ENCODE peak calls at places on chromosomes 11 and 22, in six cellular contexts. C is mesenchymal stem cell, M is H9, L is IMR-90, Z is neuronal stem cell, X is H1. N is an unnamed sample.

GRCh38 chr11:35116245-35116644 is 22.7 kb upstream of the CD44 start:
- DNase-seq in C (no peak), M (no peak), L (no peak), Z (no peak), X (no peak), N (no peak)

GRCh38 chr22:35377735-35378134 is 3.2 kb upstream of the HMOX1 start:
- DNase-seq in C (no peak), M (peak; percentile 58), L (no peak), Z (no peak), X (no peak), N (peak; percentile 41)

GRCh38 chr11:44379141-44380008 is 69.4 kb upstream of the ALX4 start:
- DNase-seq in C (no peak), M (no peak), L (no peak), Z (no peak), X (no peak), N (no peak)

GRCh38 chr11:69380451-69380901 is 86.5 kb downstream of the MYEOV start:
- DNase-seq in C (no peak), M (no peak), L (no peak), Z (no peak), X (no peak), N (no peak)

GRCh38 chr11:67248653-67249052 is 17.6 kb upstream of the GRK2 start:
- DNase-seq in C (no peak), M (no peak), L (no peak), Z (no peak), X (no peak), N (peak; percentile 37)

GRCh38 chr11:92226331-92227232 is 2.0 kb downstream of the FAT3 start:
- DNase-seq in C (no peak), M (peak; percentile 77), L (no peak), Z (peak; percentile 70), X (no peak), N (peak; percentile 95)

GRCh38 chr22:45503816-45504702 is 1.4 kb downstream of the FBLN1 start:
- DNase-seq in C (peak; percentile 85), M (peak; percentile 77), L (peak; percentile 72), Z (peak; percentile 98), X (peak; percentile 53), N (peak; percentile 74)

GRCh38 chr11:11149671-11150459 is 203.2 kb downstream of the CSNK2A3 start:
- DNase-seq in C (no peak), M (no peak), L (no peak), Z (no peak), X (no peak), N (no peak)

GRCh38 chr22:41910599-41911291 is 4.1 kb downstream of the SHISA8 start:
- DNase-seq in C (no peak), M (no peak), L (no peak), Z (no peak), X (no peak), N (no peak)

GRCh38 chr11:47305734-47306483 is 36.0 kb downstream of the MADD start:
- DNase-seq in C (no peak), M (no peak), L (no peak), Z (no peak), X (no peak), N (no peak)

GRCh38 chr11:68382358-68382998 is 70.1 kb downstream of the LRP5 start:
- DNase-seq in C (no peak), M (no peak), L (no peak), Z (no peak), X (no peak), N (no peak)

GRCh38 chr22:41648431-41648830 is 27.3 kb downstream of the XRCC6 start:
- DNase-seq in C (no peak), M (no peak), L (no peak), Z (no peak), X (no peak), N (no peak)

GRCh38 chr22:48491451-48491941 is 1336.2 kb downstream of the BRD1 start:
- DNase-seq in C (no peak), M (peak; percentile 49), L (no peak), Z (no peak), X (no peak), N (peak; percentile 67)

GRCh38 chr22:26168934-26169311 is 339 bp upstream of the SEZ6L start:
- DNase-seq in C (no peak), M (peak; percentile 47), L (no peak), Z (no peak), X (no peak), N (peak; percentile 65)

GRCh38 chr11:3162410-3163240 is 2.5 kb downstream of the OSBPL5 start:
- DNase-seq in C (no peak), M (no peak), L (no peak), Z (no peak), X (no peak), N (no peak)

GRCh38 chr11:15764329-15764728 is 592.0 kb downstream of the SOX6 start:
- DNase-seq in C (no peak), M (no peak), L (no peak), Z (no peak), X (no peak), N (no peak)

GRCh38 chr22:27790396-27791216 is 10.9 kb downstream of the MN1 start:
- DNase-seq in C (no peak), M (no peak), L (no peak), Z (no peak), X (no peak), N (no peak)

GRCh38 chr22:29144786-29145160 is 60.9 kb upstream of the EMID1 start:
- DNase-seq in C (no peak), M (no peak), L (no peak), Z (no peak), X (no peak), N (no peak)

GRCh38 chr11:34874202-34874601 is 42.0 kb downstream of the APIP start:
- DNase-seq in C (no peak), M (no peak), L (no peak), Z (no peak), X (no peak), N (no peak)

GRCh38 chr11:86591631-86592030 is 80.8 kb downstream of the ME3 start:
- DNase-seq in C (peak; percentile 46), M (no peak), L (no peak), Z (no peak), X (no peak), N (no peak)

GRCh38 chr11:44066732-44067131 is 662 bp downstream of the ACCS start:
- DNase-seq in C (peak; percentile 72), M (no peak), L (peak; percentile 69), Z (no peak), X (no peak), N (no peak)

GRCh38 chr11:16382638-16383380 is 26.5 kb upstream of the SOX6 start:
- DNase-seq in C (no peak), M (no peak), L (peak; percentile 93), Z (no peak), X (no peak), N (no peak)

GRCh38 chr11:64123679-64124078 is 42.2 kb downstream of the MACROD1 start:
- DNase-seq in C (no peak), M (no peak), L (no peak), Z (no peak), X (no peak), N (no peak)

GRCh38 chr22:46612904-46613605 is 7.1 kb upstream of the GRAMD4 start:
- DNase-seq in C (peak; percentile 29), M (no peak), L (no peak), Z (no peak), X (no peak), N (no peak)

GRCh38 chr22:25478573-25478972 is 85.9 kb upstream of the GRK3 start:
- DNase-seq in C (no peak), M (no peak), L (no peak), Z (no peak), X (no peak), N (no peak)

GRCh38 chr11:35688023-35688422 is 25.4 kb downstream of the TRIM44 start:
- DNase-seq in C (peak; percentile 49), M (no peak), L (peak; percentile 71), Z (no peak), X (no peak), N (peak; percentile 19)

GRCh38 chr11:84962018-84962417 is 665.1 kb downstream of the DLG2 start:
- DNase-seq in C (no peak), M (no peak), L (no peak), Z (no peak), X (no peak), N (no peak)

GRCh38 chr11:123773959-123774358 is 19.6 kb upstream of the OR6X1 start:
- DNase-seq in C (no peak), M (no peak), L (no peak), Z (no peak), X (no peak), N (no peak)
- H3K4me1 ChIP-seq in C (no peaks in the 10 kb centered on the region), M (peaks cover 4% of the 10 kb centered on the region), L (no peaks in the 10 kb centered on the region), Z (no peaks in the 10 kb centered on the region), X (peaks cover 9% of the 10 kb centered on the region), N (peaks cover 4% of the 10 kb centered on the region)

GRCh38 chr11:26198697-26199096 is 133.2 kb upstream of the ANO3 start:
- DNase-seq in C (no peak), M (no peak), L (no peak), Z (no peak), X (no peak), N (no peak)
- H3K79me1 ChIP-seq in C (no peaks in the 10 kb centered on the region), M (no peaks in the 10 kb centered on the region), L (no peaks in the 10 kb centered on the region), Z (no peaks in the 10 kb centered on the region), X (no peaks in the 10 kb centered on the region), N (no peaks in the 10 kb centered on the region)

GRCh38 chr11:45802531-45803317 is 2.2 kb upstream of the SLC35C1 start:
- DNase-seq in C (no peak), M (no peak), L (no peak), Z (no peak), X (no peak), N (no peak)

GRCh38 chr11:45806072-45806933 is 1.4 kb downstream of the SLC35C1 start:
- DNase-seq in C (no peak), M (no peak), L (no peak), Z (no peak), X (no peak), N (no peak)

GRCh38 chr11:45804806-45805304 is at the start of gene SLC35C1:
- DNase-seq in C (peak; percentile 95), M (peak; percentile 96), L (peak; percentile 90), Z (peak; percentile 91), X (peak; percentile 86), N (peak; percentile 98)

GRCh38 chr11:45805305-45806071 is 539 bp downstream of the SLC35C1 start:
- DNase-seq in C (peak; percentile 86), M (peak; percentile 57), L (peak; percentile 78), Z (peak; percentile 26), X (no peak), N (peak; percentile 77)

DNA sequence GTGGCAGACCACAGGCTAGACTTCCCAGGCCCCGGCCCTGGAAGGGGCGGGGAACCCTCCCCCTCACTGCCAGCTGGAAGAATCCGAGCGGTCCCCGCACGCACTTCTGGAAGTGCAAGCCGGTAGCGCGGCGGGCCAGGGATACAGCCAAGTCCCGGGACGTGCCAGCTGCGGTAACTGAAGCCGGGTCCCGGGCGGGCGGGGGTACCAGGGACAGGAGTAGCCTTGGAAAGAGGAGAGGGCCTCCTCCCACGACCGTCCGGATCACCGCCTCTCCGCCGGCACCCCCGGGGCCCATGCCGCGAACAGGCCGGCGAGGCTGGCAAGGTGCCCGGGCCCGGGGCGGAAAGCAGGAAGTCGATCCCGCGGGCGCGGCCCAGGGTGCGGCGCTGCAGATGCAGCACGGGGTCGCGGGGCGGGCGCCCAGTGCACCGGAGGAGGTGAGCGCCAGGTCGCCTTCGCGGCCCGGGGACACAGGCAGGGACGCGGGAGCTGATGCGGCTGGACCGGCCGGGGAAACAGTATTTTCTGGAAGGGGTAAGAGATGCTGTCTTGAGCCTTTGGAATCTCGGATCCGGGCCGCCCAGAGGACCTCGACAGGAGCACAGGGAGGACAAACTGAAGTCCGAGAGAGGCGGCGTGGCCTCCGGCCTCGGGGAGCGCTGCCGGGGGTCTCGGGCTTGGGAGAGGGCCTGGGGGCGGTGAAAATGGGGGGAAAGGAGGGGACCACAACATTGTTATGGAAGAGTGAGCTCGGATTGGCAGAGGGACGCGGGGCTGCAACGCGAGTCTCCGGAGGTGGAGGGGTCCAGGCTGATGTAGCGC is 756 bp upstream of the SLC35C1 start:
- DNase-seq in C (peak; percentile 81), M (peak; percentile 82), L (peak; percentile 33), Z (peak; percentile 54), X (no peak), N (peak; percentile 71)
- H3K4me1 ChIP-seq in C (peaks cover 21% of the 10 kb centered on the region), M (no peaks in the 10 kb centered on the region), L (peaks cover 20% of the 10 kb centered on the region), Z (peaks cover 8% of the 10 kb centered on the region), X (no peaks in the 10 kb centered on the region), N (peaks cover 4% of the 10 kb centered on the region)

GRCh38 chr11:65493367-65494176 is 5.3 kb upstream of the MALAT1 start:
- DNase-seq in C (peak; percentile 96), M (peak; percentile 57), L (peak; percentile 97), Z (no peak), X (no peak), N (peak; percentile 92)
- H3K79me1 ChIP-seq in C (no peaks in the 10 kb centered on the region), M (no peaks in the 10 kb centered on the region), L (peaks cover 6% of the 10 kb centered on the region), Z (no peaks in the 10 kb centered on the region), X (no peaks in the 10 kb centered on the region), N (peaks cover 5% of the 10 kb centered on the region)